ENCODE peak calls at places on chromosomes 13 and 19, in four cellular contexts. L is H9, G is H1, H is IMR-90. U is an unnamed sample.

GRCh38 chr19:19062454-19063182 is 1.2 kb upstream of the SLC25A42 start:
- DNase-seq in G (no peak), L (no peak), H (peak), U (peak)

GRCh38 chr19:13100031-13100588 is 2.5 kb downstream of the LYL1 start:
- DNase-seq in G (no peak), H (no peak), L (no peak), U (no peak)

GRCh38 chr19:2529473-2529918 is 53.6 kb downstream of the GADD45B start:
- DNase-seq in H (peak), L (no peak), G (no peak), U (peak)

GRCh38 chr19:1052349-1052967 is 12.6 kb downstream of the ABCA7 start:
- DNase-seq in H (no peak), G (no peak), L (no peak), U (no peak)

GRCh38 chr13:21012841-21013681 is 48.3 kb downstream of the LATS2 start:
- DNase-seq in H (no peak), L (no peak), G (no peak), U (no peak)

GRCh38 chr19:5605362-5605761 is 17.2 kb downstream of the SAFB2 start:
- DNase-seq in H (no peak), L (no peak), G (no peak), U (no peak)

GRCh38 chr19:3270908-3271307 is 46.4 kb downstream of the CELF5 start:
- DNase-seq in G (no peak), H (peak), L (peak), U (peak)

GRCh38 chr13:77022341-77022740 is 4.6 kb downstream of the FBXL3 start:
- DNase-seq in G (no peak), L (no peak), H (peak), U (no peak)

GRCh38 chr19:16566161-16566560 is 6.1 kb downstream of the SLC35E1 start:
- DNase-seq in H (no peak), L (no peak), G (no peak), U (no peak)

GRCh38 chr13:62631124-62631523 is 1215.5 kb upstream of the PCDH20 start:
- DNase-seq in L (no peak), G (no peak), H (no peak), U (no peak)

GRCh38 chr13:62627226-62627625 is 1211.6 kb upstream of the PCDH20 start:
- DNase-seq in L (peak), G (no peak), H (no peak), U (no peak)

GRCh38 chr13:62629618-62630017 is 1214.0 kb upstream of the PCDH20 start:
- DNase-seq in G (no peak), H (no peak), L (no peak), U (no peak)

GRCh38 chr13:62633448-62633847 is 1217.8 kb upstream of the PCDH20 start:
- DNase-seq in H (no peak), L (no peak), G (no peak), U (no peak)

DNA sequence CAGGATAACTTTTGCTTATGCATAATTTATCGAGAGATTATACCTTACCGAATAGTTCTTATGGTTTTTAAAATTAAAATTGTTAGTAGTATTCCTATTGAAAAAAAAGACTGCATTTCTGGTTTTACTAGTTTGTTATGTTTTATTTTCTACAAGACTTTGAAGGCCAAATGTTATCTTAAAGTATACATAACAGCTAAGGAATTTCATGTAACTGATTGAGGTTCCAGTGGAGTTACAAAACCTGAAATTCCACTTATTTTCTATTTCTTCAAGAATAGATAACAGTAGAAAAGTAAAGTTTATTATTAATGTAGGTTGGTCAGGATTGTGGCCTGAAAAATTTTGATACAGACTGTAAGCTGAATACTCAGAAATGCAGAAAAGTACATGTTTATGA is 1216.0 kb upstream of the PCDH20 start:
- DNase-seq in L (no peak), H (peak), G (no peak), U (no peak)
- H3K56ac ChIP-seq in L (no peak), H (no peak), G (no peak), U (no peak)

GRCh38 chr19:7655581-7655980 is 13.3 kb upstream of the RETN start:
- DNase-seq in H (no peak), L (no peak), G (no peak), U (no peak)
- H3K56ac ChIP-seq in H (no peak), L (no peak), G (no peak), U (no peak)

DNA sequence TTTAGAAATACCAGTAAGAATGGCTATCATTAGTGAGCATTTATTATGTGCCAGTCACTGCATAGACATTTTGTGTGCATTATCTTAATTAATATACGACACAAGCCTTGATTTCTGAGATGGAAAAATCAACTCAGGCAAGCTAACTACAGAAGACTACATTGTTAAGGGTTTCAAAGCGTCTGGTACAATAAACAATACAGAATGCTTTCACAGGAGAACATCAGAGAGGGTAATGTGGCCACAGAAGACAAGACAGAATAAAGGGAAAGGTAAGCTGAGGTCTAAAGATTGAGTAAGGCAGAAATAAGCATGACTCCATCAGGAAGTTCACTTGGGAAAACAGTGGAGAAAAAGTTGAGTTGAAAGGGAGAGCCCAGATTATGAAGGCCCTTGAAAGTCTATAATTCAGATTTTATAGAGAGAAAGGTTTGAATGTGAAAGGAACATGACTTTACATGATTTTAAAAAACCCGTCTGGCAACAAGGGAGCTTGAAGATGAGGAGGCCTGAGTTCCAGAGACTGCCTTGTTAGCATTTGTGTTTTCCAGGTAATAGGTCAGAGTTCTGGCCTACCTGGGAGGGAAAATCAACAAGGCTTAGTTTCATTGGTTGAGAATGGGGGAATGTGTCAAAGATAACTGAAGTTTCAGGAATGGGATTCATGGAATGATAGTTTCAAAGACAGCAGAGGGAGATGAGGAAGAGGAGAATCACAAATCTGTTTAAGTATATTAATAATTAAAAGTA is 1.8 kb upstream of the MBNL2 start:
- DNase-seq in H (no peak), G (no peak), L (no peak), U (no peak)
- H3K56ac ChIP-seq in H (no peak), G (no peak), L (no peak), U (no peak)

DNA sequence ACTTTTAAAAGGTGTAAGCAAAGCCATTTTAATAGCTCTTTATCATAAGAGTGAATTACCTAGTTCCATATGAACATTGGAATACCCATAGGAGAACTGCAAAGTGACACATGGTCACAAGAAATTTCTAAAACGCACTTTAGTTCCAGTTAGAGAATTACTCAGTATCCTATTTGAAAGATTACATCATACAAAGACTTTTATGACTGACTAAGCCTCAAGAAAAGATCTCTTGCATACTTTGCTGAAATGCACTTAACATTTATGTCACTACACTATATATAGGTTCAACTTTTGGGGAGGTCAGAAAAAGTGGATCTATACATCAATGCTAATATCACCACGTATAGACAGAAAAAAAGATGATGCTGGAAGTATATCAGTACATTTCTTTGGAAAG is 7.1 kb downstream of the PCDH9 start:
- DNase-seq in L (no peak), G (no peak), H (peak), U (no peak)
- H3K56ac ChIP-seq in L (no peak), G (no peak), H (no peak), U (no peak)

DNA sequence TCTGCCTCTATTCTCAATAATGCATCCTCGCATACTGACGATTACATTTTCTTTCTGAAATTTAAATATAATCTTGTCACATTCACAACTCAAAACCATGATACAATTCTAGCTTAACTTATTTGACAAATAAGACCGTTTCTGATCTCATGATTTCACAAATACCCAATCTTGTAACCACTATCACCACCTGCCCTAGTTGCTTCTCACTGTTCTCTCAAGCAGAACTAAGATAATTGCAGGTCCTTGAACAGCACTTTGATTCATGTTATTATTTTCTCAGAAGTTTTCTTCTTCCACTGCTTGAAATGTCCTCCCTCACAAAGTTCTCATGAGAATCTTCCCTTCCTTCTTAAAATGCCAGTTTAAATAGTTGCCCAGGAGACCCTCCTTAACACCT is 211.4 kb downstream of the PCDH9 start:
- DNase-seq in G (no peak), H (no peak), L (no peak), U (no peak)
- H3K56ac ChIP-seq in G (no peak), H (no peak), L (no peak), U (no peak)